ENCODE peak calls at places on chromosomes 12 and 14, in six cellular contexts. One of them, this sample, is unnamed.

GRCh38 chr14:68947802-68948201 is 31.3 kb downstream of the ACTN1 start:
- DNase-seq in H54: no peak
- DNase-seq in EH: peak
- DNase-seq in fibroblast of mammary gland: peak
- DNase-seq in esophagus squamous epithelium: no peak
- DNase-seq in M059J: no peak
- DNase-seq in this sample: peak

GRCh38 chr12:9751204-9752144 is 9.2 kb downstream of the CD69 start:
- DNase-seq in H54: peak
- DNase-seq in EH: peak
- DNase-seq in fibroblast of mammary gland: peak
- DNase-seq in esophagus squamous epithelium: no peak
- DNase-seq in M059J: peak
- DNase-seq in this sample: peak

GRCh38 chr14:54253195-54253947 is 143.4 kb upstream of the CDKN3 start:
- DNase-seq in H54: peak
- DNase-seq in EH: peak
- DNase-seq in fibroblast of mammary gland: peak
- DNase-seq in esophagus squamous epithelium: no peak
- DNase-seq in M059J: peak
- DNase-seq in this sample: peak

GRCh38 chr12:52075409-52075724 is 4.1 kb upstream of the SMIM41 start:
- DNase-seq in H54: no peak
- DNase-seq in EH: peak
- DNase-seq in fibroblast of mammary gland: no peak
- DNase-seq in esophagus squamous epithelium: no peak
- DNase-seq in M059J: peak
- DNase-seq in this sample: peak

GRCh38 chr12:98868076-98868475 is 223.0 kb downstream of the APAF1 start:
- DNase-seq in H54: no peak
- DNase-seq in EH: no peak
- DNase-seq in fibroblast of mammary gland: no peak
- DNase-seq in esophagus squamous epithelium: no peak
- DNase-seq in M059J: no peak
- DNase-seq in this sample: no peak

GRCh38 chr14:74501135-74501614 is 7.6 kb downstream of the ISCA2 start:
- DNase-seq in H54: no peak
- DNase-seq in EH: peak
- DNase-seq in fibroblast of mammary gland: peak
- DNase-seq in esophagus squamous epithelium: no peak
- DNase-seq in M059J: peak
- DNase-seq in this sample: peak

GRCh38 chr12:108820700-108821406 is 36.5 kb downstream of the SSH1 start:
- DNase-seq in H54: no peak
- DNase-seq in EH: no peak
- DNase-seq in fibroblast of mammary gland: no peak
- DNase-seq in esophagus squamous epithelium: no peak
- DNase-seq in M059J: no peak
- DNase-seq in this sample: no peak

GRCh38 chr12:48786591-48787544 is 2.0 kb downstream of the ADCY6 start:
- DNase-seq in H54: no peak
- DNase-seq in EH: peak
- DNase-seq in fibroblast of mammary gland: peak
- DNase-seq in esophagus squamous epithelium: no peak
- DNase-seq in M059J: no peak
- DNase-seq in this sample: no peak

GRCh38 chr12:88237954-88238353 is 95.8 kb downstream of the TMTC3 start:
- DNase-seq in H54: no peak
- DNase-seq in EH: peak
- DNase-seq in fibroblast of mammary gland: peak
- DNase-seq in esophagus squamous epithelium: no peak
- DNase-seq in M059J: peak
- DNase-seq in this sample: peak

GRCh38 chr12:48972213-48973021 is 882 bp upstream of the WNT10B start:
- DNase-seq in H54: peak
- DNase-seq in EH: peak
- DNase-seq in fibroblast of mammary gland: no peak
- DNase-seq in esophagus squamous epithelium: no peak
- DNase-seq in M059J: peak
- DNase-seq in this sample: peak

GRCh38 chr12:114166360-114166759 is 200.2 kb upstream of the RBM19 start:
- DNase-seq in H54: no peak
- DNase-seq in EH: peak
- DNase-seq in fibroblast of mammary gland: peak
- DNase-seq in esophagus squamous epithelium: no peak
- DNase-seq in M059J: peak
- DNase-seq in this sample: peak

GRCh38 chr14:33647385-33647786 is 303.5 kb downstream of the EGLN3 start:
- DNase-seq in H54: peak
- DNase-seq in EH: peak
- DNase-seq in fibroblast of mammary gland: peak
- DNase-seq in esophagus squamous epithelium: no peak
- DNase-seq in M059J: peak
- DNase-seq in this sample: peak

GRCh38 chr12:28555729-28556128 is 365.5 kb downstream of the CCDC91 start:
- DNase-seq in H54: no peak
- DNase-seq in EH: no peak
- DNase-seq in fibroblast of mammary gland: no peak
- DNase-seq in esophagus squamous epithelium: no peak
- DNase-seq in M059J: no peak
- DNase-seq in this sample: no peak

GRCh38 chr12:109879332-109880048 is 851 bp downstream of the GLTP start:
- DNase-seq in H54: no peak
- DNase-seq in EH: peak
- DNase-seq in fibroblast of mammary gland: peak
- DNase-seq in esophagus squamous epithelium: no peak
- DNase-seq in M059J: no peak
- DNase-seq in this sample: peak

GRCh38 chr12:123049398-123050250 is 69.1 kb downstream of the ARL6IP4 start:
- DNase-seq in H54: no peak
- DNase-seq in EH: no peak
- DNase-seq in fibroblast of mammary gland: peak
- DNase-seq in esophagus squamous epithelium: no peak
- DNase-seq in M059J: peak
- DNase-seq in this sample: peak

GRCh38 chr12:121005346-121005815 is 10.9 kb downstream of the C12orf43 start:
- DNase-seq in H54: peak
- DNase-seq in EH: peak
- DNase-seq in fibroblast of mammary gland: peak
- DNase-seq in esophagus squamous epithelium: no peak
- DNase-seq in M059J: peak
- DNase-seq in this sample: peak

GRCh38 chr12:116922194-116922897 is 11.6 kb downstream of the FBXW8 start:
- DNase-seq in H54: no peak
- DNase-seq in EH: no peak
- DNase-seq in fibroblast of mammary gland: peak
- DNase-seq in esophagus squamous epithelium: no peak
- DNase-seq in M059J: no peak
- DNase-seq in this sample: no peak

GRCh38 chr14:36132826-36133225 is 43.7 kb downstream of the PTCSC3 start:
- DNase-seq in H54: no peak
- DNase-seq in EH: no peak
- DNase-seq in fibroblast of mammary gland: no peak
- DNase-seq in esophagus squamous epithelium: no peak
- DNase-seq in M059J: no peak
- DNase-seq in this sample: no peak

GRCh38 chr12:105676694-105677093 is 346.2 kb downstream of the C12orf75 start:
- DNase-seq in H54: no peak
- DNase-seq in EH: no peak
- DNase-seq in fibroblast of mammary gland: no peak
- DNase-seq in esophagus squamous epithelium: no peak
- DNase-seq in M059J: no peak
- DNase-seq in this sample: no peak

GRCh38 chr12:53474819-53475218 is 22.9 kb downstream of the PCBP2 start:
- DNase-seq in H54: no peak
- DNase-seq in EH: no peak
- DNase-seq in fibroblast of mammary gland: no peak
- DNase-seq in esophagus squamous epithelium: no peak
- DNase-seq in M059J: no peak
- DNase-seq in this sample: no peak

GRCh38 chr12:12007001-12007712 is 63.6 kb upstream of the BCL2L14 start:
- DNase-seq in H54: no peak
- DNase-seq in EH: peak
- DNase-seq in fibroblast of mammary gland: peak
- DNase-seq in esophagus squamous epithelium: no peak
- DNase-seq in M059J: peak
- DNase-seq in this sample: peak

GRCh38 chr14:41167040-41167439 is 439.6 kb upstream of the LRFN5 start:
- DNase-seq in H54: no peak
- DNase-seq in EH: no peak
- DNase-seq in fibroblast of mammary gland: no peak
- DNase-seq in esophagus squamous epithelium: no peak
- DNase-seq in M059J: no peak
- DNase-seq in this sample: no peak

GRCh38 chr14:34043627-34044372 is 92.9 kb upstream of the EGLN3 start:
- DNase-seq in H54: peak
- DNase-seq in EH: no peak
- DNase-seq in fibroblast of mammary gland: no peak
- DNase-seq in esophagus squamous epithelium: no peak
- DNase-seq in M059J: peak
- DNase-seq in this sample: peak

GRCh38 chr12:64404470-64405446 is 566 bp downstream of the XPOT start:
- DNase-seq in H54: peak
- DNase-seq in EH: peak
- DNase-seq in fibroblast of mammary gland: peak
- DNase-seq in esophagus squamous epithelium: peak
- DNase-seq in M059J: peak
- DNase-seq in this sample: peak

GRCh38 chr12:67269632-67270578 is 747 bp downstream of the CAND1 start:
- DNase-seq in H54: peak
- DNase-seq in EH: peak
- DNase-seq in fibroblast of mammary gland: no peak
- DNase-seq in esophagus squamous epithelium: no peak
- DNase-seq in M059J: peak
- DNase-seq in this sample: peak

GRCh38 chr12:112018571-112019237 is 5.5 kb downstream of the ERP29 start:
- DNase-seq in H54: peak
- DNase-seq in EH: peak
- DNase-seq in fibroblast of mammary gland: peak
- DNase-seq in esophagus squamous epithelium: no peak
- DNase-seq in M059J: peak
- DNase-seq in this sample: peak

GRCh38 chr14:77238356-77238755 is 32.6 kb downstream of the NGB start:
- DNase-seq in H54: no peak
- DNase-seq in EH: no peak
- DNase-seq in fibroblast of mammary gland: no peak
- DNase-seq in esophagus squamous epithelium: no peak
- DNase-seq in M059J: no peak
- DNase-seq in this sample: no peak

GRCh38 chr14:75417674-75418073 is 10.1 kb upstream of the JDP2 start:
- DNase-seq in H54: no peak
- DNase-seq in EH: peak
- DNase-seq in fibroblast of mammary gland: peak
- DNase-seq in esophagus squamous epithelium: no peak
- DNase-seq in M059J: peak
- DNase-seq in this sample: peak

GRCh38 chr12:111687952-111688351 is 2.1 kb downstream of the ACAD10 start:
- DNase-seq in H54: no peak
- DNase-seq in EH: no peak
- DNase-seq in fibroblast of mammary gland: no peak
- DNase-seq in esophagus squamous epithelium: no peak
- DNase-seq in M059J: no peak
- DNase-seq in this sample: no peak

GRCh38 chr12:13093191-13093849 is 10.1 kb downstream of the GSG1 start:
- DNase-seq in H54: peak
- DNase-seq in EH: peak
- DNase-seq in fibroblast of mammary gland: peak
- DNase-seq in esophagus squamous epithelium: no peak
- DNase-seq in M059J: peak
- DNase-seq in this sample: peak

GRCh38 chr12:12191008-12191407 is 75.8 kb downstream of the LRP6 start:
- DNase-seq in H54: no peak
- DNase-seq in EH: no peak
- DNase-seq in fibroblast of mammary gland: no peak
- DNase-seq in esophagus squamous epithelium: no peak
- DNase-seq in M059J: peak
- DNase-seq in this sample: no peak

GRCh38 chr12:121774968-121775474 is 18.5 kb downstream of the RHOF start:
- DNase-seq in H54: no peak
- DNase-seq in EH: no peak
- DNase-seq in fibroblast of mammary gland: no peak
- DNase-seq in esophagus squamous epithelium: no peak
- DNase-seq in M059J: no peak
- DNase-seq in this sample: no peak